ENCODE peak calls at places on chromosome 11, in five cellular contexts. K, L, A, V and X are unnamed samples.
A peak's percentile ranks its signal among the peaks of the same experiment; 100 is the strongest.

GRCh38 chr11:126051117-126051516 is 11.5 kb downstream of the CDON start:
- DNase-seq in K (no peak), L (no peak), A (no peak), V (no peak), X (no peak)

GRCh38 chr11:69898123-69898522 is 78.9 kb upstream of the FGF3 start:
- DNase-seq in K (no peak), L (no peak), A (no peak), V (no peak), X (no peak)

GRCh38 chr11:13745165-13745564 is 76.7 kb downstream of the FAR1 start:
- DNase-seq in K (no peak), L (no peak), A (no peak), V (no peak), X (no peak)

GRCh38 chr11:1559103-1559951 is 12.7 kb downstream of the DUSP8 start:
- DNase-seq in K (no peak), L (no peak), A (no peak), V (no peak), X (no peak)

GRCh38 chr11:83092488-83093384 is 21.0 kb upstream of the RAB30 start:
- DNase-seq in K (no peak), L (no peak), A (no peak), V (no peak), X (no peak)

GRCh38 chr11:17906436-17906835 is 106.4 kb downstream of the SERGEF start:
- DNase-seq in K (peak; percentile 70), L (peak; percentile 40), A (no peak), V (no peak), X (no peak)

GRCh38 chr11:19437760-19438159 is 197.0 kb upstream of the E2F8 start:
- DNase-seq in K (no peak), L (no peak), A (no peak), V (no peak), X (no peak)

GRCh38 chr11:109772846-109773400 is 320.3 kb upstream of the ZC3H12C start:
- DNase-seq in K (no peak), L (no peak), A (no peak), V (no peak), X (no peak)

GRCh38 chr11:62889484-62890437 is 9.1 kb downstream of the SLC3A2 start:
- DNase-seq in K (no peak), L (peak; percentile 40), A (no peak), V (no peak), X (no peak)

GRCh38 chr11:47239889-47240288 is 8.7 kb downstream of the ACP2 start:
- DNase-seq in K (no peak), L (no peak), A (no peak), V (no peak), X (no peak)

GRCh38 chr11:134575504-134576230 is 163.6 kb upstream of the B3GAT1 start:
- DNase-seq in K (no peak), L (no peak), A (no peak), V (no peak), X (no peak)

GRCh38 chr11:2728663-2729332 is 29.0 kb upstream of the KCNQ1OT1 start:
- DNase-seq in K (no peak), L (no peak), A (no peak), V (no peak), X (no peak)
- TF ChIP-seq POLR2A in K (no peak), L (no peak), A (no peak), V (no peak), X (no peak)

DNA sequence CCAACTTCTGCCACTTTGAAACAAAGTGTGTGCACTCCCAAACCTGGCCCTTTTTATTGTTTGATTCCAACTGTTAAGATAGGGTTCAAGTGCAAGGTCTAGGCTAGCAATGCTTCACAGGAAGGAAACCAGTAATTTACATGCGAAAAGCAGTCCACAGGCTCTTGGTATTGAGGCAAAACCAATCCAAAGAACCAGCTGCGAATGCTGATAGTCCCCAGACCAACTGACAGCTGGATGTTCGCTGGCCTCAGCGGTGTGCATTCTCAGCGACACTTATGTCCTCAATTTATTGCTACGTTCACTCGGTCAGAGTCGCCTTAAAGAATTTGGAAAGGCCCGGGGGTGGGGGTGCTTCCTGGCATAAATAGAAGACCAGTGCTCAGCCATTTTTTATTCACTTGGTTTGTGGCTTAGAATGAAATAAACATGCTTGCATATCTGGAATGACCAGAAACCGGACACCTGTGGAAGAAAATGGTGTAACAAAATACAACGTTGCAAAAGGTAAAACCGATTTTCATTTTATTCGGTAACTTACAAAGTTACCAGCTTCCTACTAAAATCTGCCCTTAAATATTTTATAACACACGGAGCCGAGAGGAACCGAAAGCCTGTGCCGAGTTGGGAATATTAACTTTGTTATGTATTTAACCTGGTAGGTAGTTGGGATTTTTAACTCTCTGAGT is 1.6 kb downstream of the CPT1A start:
- DNase-seq in K (no peak), L (peak; percentile 39), A (no peak), V (no peak), X (no peak)
- TF ChIP-seq TAF1 in K (no peak), L (no peak), A (no peak), V (no peak), X (no peak)

DNA sequence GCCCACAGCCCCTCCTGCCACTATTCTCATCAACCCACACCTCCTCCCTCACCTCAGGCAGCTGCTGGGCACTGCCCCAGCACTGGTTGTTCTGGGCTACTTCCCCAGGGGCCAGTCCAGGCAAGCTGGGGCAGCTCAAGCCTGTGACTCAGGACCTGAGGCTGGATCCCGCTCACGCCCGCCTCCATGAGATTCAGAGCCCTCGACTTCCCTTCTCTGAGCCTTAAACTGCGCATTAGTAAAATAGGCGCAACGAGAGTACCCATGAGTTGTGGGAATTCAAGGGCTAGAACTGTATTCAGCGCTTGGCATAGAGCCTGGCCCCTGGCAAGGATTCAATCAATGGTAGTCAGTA is 833 bp upstream of the CD82 start:
- DNase-seq in K (no peak), L (peak; percentile 30), A (no peak), V (no peak), X (no peak)
- TF ChIP-seq POLR2A in K (no peak), L (no peak), A (no peak), V (no peak), X (no peak)

DNA sequence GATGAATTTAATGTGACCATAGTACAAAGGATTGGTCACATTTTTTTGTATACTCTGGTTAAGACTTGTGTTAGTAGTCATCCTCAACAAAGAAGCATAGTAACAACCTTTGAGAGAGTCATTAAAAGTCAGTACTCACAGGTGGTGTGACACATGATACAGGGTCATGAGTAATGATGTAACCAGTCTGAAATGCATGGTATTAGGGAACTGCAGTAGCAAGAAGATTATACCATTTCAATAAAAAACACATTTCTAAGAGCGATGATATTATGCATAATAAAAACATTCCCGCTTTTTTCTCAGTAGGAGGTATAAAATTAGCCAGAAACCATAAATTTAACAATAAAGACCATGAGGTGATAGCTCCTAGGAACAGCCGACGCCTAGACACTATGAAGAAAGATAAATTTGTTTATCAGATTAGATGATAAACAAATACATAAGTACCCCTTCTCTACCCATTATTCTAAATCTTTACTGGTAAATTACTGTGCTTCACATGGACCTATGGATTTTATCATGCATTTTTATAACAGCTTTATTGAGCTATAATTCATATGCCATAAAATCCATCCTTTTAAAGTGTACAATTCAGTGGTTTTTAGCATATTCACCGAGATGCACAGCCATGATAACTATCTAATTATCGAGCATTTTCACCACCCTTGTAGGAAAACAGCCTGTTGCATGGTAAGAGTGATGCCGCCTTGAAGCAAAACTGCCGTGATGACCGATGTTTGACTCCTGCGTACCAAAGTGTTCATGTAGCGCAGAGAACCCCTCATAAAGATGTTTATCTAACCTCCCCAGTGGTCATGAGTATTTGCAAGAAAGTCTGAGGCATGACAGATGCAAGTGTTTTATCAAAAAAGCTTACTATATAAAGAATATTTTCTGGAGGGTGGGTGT is 41.8 kb downstream of the TMPRSS5 start:
- DNase-seq in K (no peak), L (peak; percentile 54), A (no peak), V (no peak), X (no peak)
- TF ChIP-seq TAF1 in K (no peak), L (no peak), A (no peak), V (no peak), X (no peak)